ENCODE peak calls at places on chromosomes 7 and 10, in five cellular contexts. N is MM.1S, T is neural crest cell, W is endothelial cell, I is adrenal gland. A is an unnamed sample.

GRCh38 chr10:121324678-121325213 is 273.5 kb downstream of the FGFR2 start:
- DNase-seq in N (no peak), T (no peak), W (no peak), I (no peak), A (no peak)

GRCh38 chr10:33772370-33773331 is 438.2 kb upstream of the NRP1 start:
- DNase-seq in N (no peak), T (peak), W (peak), I (no peak), A (no peak)

GRCh38 chr7:36810032-36810431 is 85.7 kb upstream of the AOAH start:
- DNase-seq in N (no peak), T (no peak), W (no peak), I (no peak), A (no peak)

GRCh38 chr10:97355571-97355975 is 21.0 kb upstream of the FRAT2 start:
- DNase-seq in N (no peak), T (no peak), W (peak), I (no peak), A (no peak)

GRCh38 chr10:74909665-74910064 is 83.3 kb downstream of the KAT6B start:
- DNase-seq in N (no peak), T (no peak), W (no peak), I (no peak), A (no peak)

GRCh38 chr10:43202657-43203490 is 64.0 kb downstream of the RASGEF1A start:
- DNase-seq in N (no peak), T (no peak), W (peak), I (peak), A (no peak)

GRCh38 chr7:148884299-148885022 is 370 bp upstream of the EZH2 start:
- DNase-seq in N (peak), T (peak), W (peak), I (peak), A (peak)

GRCh38 chr10:72260588-72261322 is 13.0 kb upstream of the DDIT4 start:
- DNase-seq in N (peak), T (peak), W (peak), I (peak), A (peak)

GRCh38 chr7:216360-217300 is 24.3 kb downstream of the FAM20C start:
- DNase-seq in N (no peak), T (no peak), W (no peak), I (no peak), A (no peak)

GRCh38 chr10:117551322-117552155 is 9.0 kb downstream of the EMX2 start:
- DNase-seq in N (no peak), T (no peak), W (no peak), I (no peak), A (no peak)

GRCh38 chr10:131744356-131744755 is 156.5 kb upstream of the PPP2R2D start:
- DNase-seq in N (no peak), T (no peak), W (no peak), I (no peak), A (no peak)

DNA sequence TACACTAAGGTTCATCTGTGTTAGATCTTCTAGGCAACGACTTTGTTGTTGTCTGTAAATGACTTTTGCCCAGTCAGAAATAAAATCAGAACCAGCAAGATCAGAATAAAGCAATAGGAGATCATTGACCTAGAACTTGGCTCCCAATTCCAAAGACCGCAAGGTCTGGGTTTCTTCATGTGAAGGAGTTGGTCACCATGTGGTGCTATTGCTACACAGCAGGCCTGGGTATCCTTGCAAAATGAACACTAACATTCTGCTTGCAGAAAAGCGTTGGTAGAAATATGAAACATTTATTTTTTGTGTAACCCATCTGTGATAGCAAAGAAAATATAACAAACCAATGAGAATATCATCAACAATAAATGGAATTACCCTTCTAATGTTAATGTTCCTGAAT is 831.0 kb downstream of the NXPH1 start:
- DNase-seq in N (no peak), T (no peak), W (no peak), I (no peak), A (no peak)
- TF ChIP-seq CTCF in N (no peak), T (no peak), W (no peak), I (peak), A (peak)

GRCh38 chr10:88385601-88386203 is 197.4 kb downstream of the RNLS start:
- DNase-seq in N (peak), T (no peak), W (no peak), I (peak), A (no peak)
- TF ChIP-seq CTCF in N (no peak), T (no peak), W (no peak), I (no peak), A (no peak)

GRCh38 chr7:155298834-155299538 is 1.3 kb downstream of the INSIG1 start:
- DNase-seq in N (peak), T (peak), W (peak), I (peak), A (peak)

GRCh38 chr7:155298288-155298833 is 683 bp downstream of the INSIG1 start:
- DNase-seq in N (peak), T (no peak), W (no peak), I (no peak), A (no peak)

GRCh38 chr7:155296788-155297516 is 726 bp upstream of the INSIG1 start:
- DNase-seq in N (peak), T (no peak), W (peak), I (peak), A (no peak)

GRCh38 chr7:155296006-155296787 is 1.5 kb upstream of the INSIG1 start:
- DNase-seq in N (no peak), T (no peak), W (no peak), I (no peak), A (no peak)

DNA sequence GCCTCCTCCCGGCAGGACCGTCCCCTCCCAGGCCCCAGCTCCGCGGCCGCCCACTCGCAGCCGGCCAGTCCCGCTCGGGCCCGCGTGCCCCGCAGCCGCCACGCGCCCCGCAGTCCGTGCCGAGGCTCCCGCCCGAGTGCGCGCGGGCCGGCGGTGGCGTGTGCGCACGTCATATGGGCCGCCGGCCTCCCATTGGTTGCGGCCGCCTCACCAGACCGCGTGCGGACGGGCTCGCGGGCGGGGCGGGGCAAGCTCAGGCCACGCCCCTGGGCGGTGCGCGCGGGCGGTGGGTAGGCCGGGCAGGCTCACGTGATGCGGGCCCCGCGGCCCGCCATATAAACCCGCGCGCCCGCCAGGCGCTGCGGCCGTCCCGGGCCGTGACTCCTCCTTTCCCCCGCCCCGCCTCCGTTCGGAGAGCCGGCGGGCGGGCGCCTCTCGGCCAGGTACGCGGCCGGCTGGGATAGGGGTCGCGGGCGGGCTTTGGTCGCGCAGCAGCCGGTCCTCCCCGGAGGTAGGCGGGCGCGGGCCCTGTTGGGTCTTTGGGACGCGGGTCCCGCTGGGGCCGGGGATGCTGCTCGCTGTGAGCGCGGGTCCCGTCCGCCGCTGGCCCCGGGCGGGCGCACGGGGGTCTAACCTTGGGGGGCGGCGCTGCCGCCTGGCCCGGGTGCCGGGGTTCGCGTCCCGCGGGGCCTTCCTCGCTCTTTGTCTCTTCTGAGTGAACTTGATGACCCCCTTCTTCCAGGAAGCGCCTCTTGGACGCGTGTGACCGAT is at the start of gene INSIG1:
- DNase-seq in N (peak), T (peak), W (peak), I (peak), A (peak)
- TF ChIP-seq CTCF in N (no peak), T (peak), W (no peak), I (peak), A (no peak)

DNA sequence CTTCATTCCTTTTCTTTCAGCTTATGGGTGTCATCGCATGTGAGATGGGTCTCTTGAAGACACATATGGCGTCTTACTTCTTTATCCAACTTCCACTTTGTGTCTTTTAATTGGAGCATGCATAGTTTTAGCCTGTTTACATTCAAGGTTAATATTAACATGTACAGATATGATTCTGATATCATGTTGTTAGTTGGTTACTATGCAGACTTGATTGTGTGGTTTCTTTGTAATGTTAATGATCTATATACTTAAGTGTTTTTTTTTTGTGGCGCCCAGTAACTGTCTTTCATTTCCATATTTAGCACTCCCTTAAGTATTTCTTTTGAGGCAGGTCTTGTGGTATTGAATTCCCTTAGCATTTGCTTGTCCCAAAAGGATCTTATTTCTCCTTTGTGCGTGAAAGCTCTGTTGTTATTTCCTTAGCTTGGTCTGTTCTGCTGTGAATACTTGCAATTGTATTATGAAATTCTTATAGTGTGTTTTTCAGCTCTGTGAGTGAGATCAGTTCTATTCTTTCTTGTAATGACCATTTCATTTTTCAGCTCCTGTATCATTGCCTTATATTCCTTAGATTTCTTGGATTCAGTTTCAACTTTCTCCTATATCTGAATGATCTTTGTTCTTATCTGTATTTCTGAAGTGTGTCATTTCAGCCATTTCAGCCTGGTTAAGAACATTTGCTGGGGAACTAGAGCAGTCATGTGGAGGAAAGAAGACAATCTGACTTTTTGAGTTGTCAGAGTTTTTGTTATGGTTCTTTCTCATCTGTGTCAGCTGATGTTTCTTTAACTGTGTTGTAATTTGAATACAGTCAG is 88.4 kb downstream of the ABCA13 start:
- DNase-seq in N (no peak), T (no peak), W (no peak), I (no peak), A (no peak)
- TF ChIP-seq CTCF in N (no peak), T (no peak), W (no peak), I (no peak), A (no peak)

GRCh38 chr7:50782376-50783208 is at the start of gene GRB10:
- DNase-seq in N (no peak), T (peak), W (peak), I (peak), A (no peak)
- TF ChIP-seq CTCF in N (no peak), T (peak), W (no peak), I (no peak), A (peak)

GRCh38 chr7:47561715-47562446 is 20.0 kb downstream of the TNS3 start:
- DNase-seq in N (no peak), T (no peak), W (no peak), I (no peak), A (no peak)

GRCh38 chr7:47557317-47557985 is 24.5 kb downstream of the TNS3 start:
- DNase-seq in N (no peak), T (no peak), W (no peak), I (no peak), A (no peak)

GRCh38 chr7:47559306-47560220 is 22.3 kb downstream of the TNS3 start:
- DNase-seq in N (no peak), T (no peak), W (no peak), I (no peak), A (no peak)

GRCh38 chr7:47556511-47557180 is 25.3 kb downstream of the TNS3 start:
- DNase-seq in N (no peak), T (no peak), W (no peak), I (no peak), A (no peak)

DNA sequence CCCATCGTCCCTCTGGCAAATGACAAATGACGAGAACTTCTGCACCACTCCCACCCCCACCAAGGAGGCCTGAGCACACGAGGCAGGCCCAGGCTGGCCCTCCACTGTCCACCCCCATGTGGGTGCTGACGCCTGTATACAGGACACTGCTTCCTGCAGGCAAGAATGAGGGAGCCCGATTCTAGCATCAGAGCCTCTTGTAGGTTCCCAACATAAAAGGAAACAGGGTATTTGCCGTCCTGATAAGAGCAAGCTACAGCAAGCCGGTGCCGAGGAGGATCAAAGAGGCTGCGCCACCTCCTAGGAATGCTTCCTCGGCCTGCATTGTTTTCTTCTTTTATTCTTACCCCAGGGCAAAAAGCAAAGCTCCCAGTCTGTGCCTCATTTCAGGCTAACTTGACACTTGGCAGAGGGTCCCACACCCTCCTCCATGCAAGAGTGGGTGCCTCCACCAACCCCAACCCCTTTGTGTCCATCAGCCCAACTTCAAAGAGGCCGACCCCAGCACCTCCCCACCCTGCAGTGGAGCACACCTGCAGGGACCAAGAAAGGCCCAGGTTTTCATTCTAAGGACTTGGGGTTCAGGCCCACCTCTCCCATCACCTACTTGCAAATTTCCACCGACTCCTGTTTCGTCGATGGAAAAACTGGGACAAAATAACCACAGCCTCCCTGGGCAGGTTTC is 23.8 kb downstream of the TNS3 start:
- DNase-seq in N (no peak), T (no peak), W (no peak), I (no peak), A (no peak)
- TF ChIP-seq CTCF in N (no peak), T (no peak), W (no peak), I (no peak), A (no peak)

GRCh38 chr7:107643938-107644703 is 16.5 kb upstream of the SLC26A4 start:
- DNase-seq in N (no peak), T (no peak), W (no peak), I (no peak), A (no peak)

GRCh38 chr7:107638594-107638993 is 22.0 kb upstream of the SLC26A4 start:
- DNase-seq in N (peak), T (no peak), W (no peak), I (no peak), A (no peak)

GRCh38 chr7:107644704-107645083 is 15.9 kb upstream of the SLC26A4 start:
- DNase-seq in N (no peak), T (no peak), W (no peak), I (no peak), A (no peak)

DNA sequence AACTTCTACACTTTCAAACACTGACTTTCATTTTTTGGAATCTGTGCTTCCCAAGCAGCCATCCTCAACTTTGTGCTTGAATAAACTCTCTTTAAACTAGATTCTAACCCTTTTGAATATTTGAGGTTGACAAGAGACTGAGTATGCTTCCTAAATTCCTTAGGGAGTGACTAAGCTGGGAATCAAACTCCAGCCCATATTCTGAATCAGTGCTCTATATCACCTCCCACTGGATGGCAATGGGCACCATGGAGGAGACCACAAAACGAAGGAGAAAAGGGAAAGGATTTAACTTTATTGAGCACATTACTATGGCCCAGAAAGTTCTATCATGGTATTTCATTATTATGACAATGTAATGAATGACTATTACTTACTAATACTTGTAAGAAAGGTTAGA is 17.2 kb upstream of the SLC26A4 start:
- DNase-seq in N (no peak), T (no peak), W (no peak), I (no peak), A (no peak)
- TF ChIP-seq CTCF in N (no peak), T (no peak), W (no peak), I (no peak), A (no peak)